ENCODE peak calls at places on chromosomes 7 and 10, in four cellular contexts. B is fibroblast of lung, E is right atrium auricular region, R is MM.1S. M is an unnamed sample. For H3K4me1, the result is how much of the 10 kb centered on the place peaks cover.

GRCh38 chr10:115981056-115981455 is 291.9 kb downstream of the GFRA1 start:
- DNase-seq in E (no peak), B (no peak), R (no peak), M (no peak)

GRCh38 chr7:43166686-43167085 is 54.2 kb downstream of the HECW1 start:
- DNase-seq in E (no peak), B (no peak), R (no peak), M (no peak)

GRCh38 chr7:134939136-134939535 is 47.2 kb upstream of the AGBL3 start:
- DNase-seq in B (no peak), E (no peak), R (no peak), M (no peak)

GRCh38 chr7:17680026-17680425 is 260.3 kb downstream of the SNX13 start:
- DNase-seq in R (no peak), B (peak), E (peak), M (peak)

GRCh38 chr10:63120554-63120953 is 12.6 kb upstream of the NRBF2 start:
- DNase-seq in E (peak), R (no peak), B (peak), M (peak)

GRCh38 chr7:151210087-151210854 is at the start of gene H2BK1:
- DNase-seq in B (no peak), R (no peak), E (no peak), M (no peak)

GRCh38 chr7:132394283-132395003 is 181.8 kb downstream of the PLXNA4 start:
- DNase-seq in E (no peak), B (no peak), R (peak), M (no peak)

GRCh38 chr7:102993532-102994029 is 80.8 kb downstream of the LRRC17 start:
- DNase-seq in E (no peak), R (no peak), B (peak), M (no peak)

GRCh38 chr7:148110097-148110868 is 480.3 kb upstream of the C7orf33 start:
- DNase-seq in B (no peak), R (no peak), E (no peak), M (no peak)

GRCh38 chr7:30635798-30636197 is 41.1 kb downstream of the GARS1 start:
- DNase-seq in B (no peak), E (no peak), R (no peak), M (no peak)

GRCh38 chr7:73715648-73716317 is 3.7 kb downstream of the STX1A start:
- DNase-seq in E (no peak), R (no peak), B (peak), M (peak)
- H3K27ac ChIP-seq in E (no peak), R (no peak), B (peak), M (peak)

GRCh38 chr10:1345368-1345767 is 289.2 kb downstream of the WDR37 start:
- DNase-seq in B (no peak), R (no peak), E (no peak), M (no peak)

GRCh38 chr10:1346201-1346600 is 290.0 kb downstream of the WDR37 start:
- DNase-seq in B (no peak), R (no peak), E (no peak), M (no peak)

GRCh38 chr10:1347525-1347924 is 291.3 kb downstream of the WDR37 start:
- DNase-seq in B (no peak), E (no peak), R (no peak), M (no peak)

GRCh38 chr10:1344846-1345245 is 288.7 kb downstream of the WDR37 start:
- DNase-seq in R (no peak), B (no peak), E (no peak), M (no peak)

GRCh38 chr10:1344408-1344807 is 288.2 kb downstream of the WDR37 start:
- DNase-seq in R (no peak), E (no peak), B (no peak), M (no peak)
- H3K4me1 ChIP-seq in R (under half), E (under half), B (under half), M (under half)

GRCh38 chr7:35430547-35431153 is 176.8 kb upstream of the TBX20 start:
- DNase-seq in R (no peak), B (no peak), E (no peak), M (no peak)
- TF ChIP-seq CTCF in R (peak), B (no peak), E (no peak), M (peak)

GRCh38 chr10:66931949-66932343 is 6.1 kb downstream of the LRRTM3 start:
- DNase-seq in R (no peak), B (no peak), E (no peak), M (no peak)
- H3K27ac ChIP-seq in R (no peak), B (no peak), E (no peak), M (no peak)

GRCh38 chr10:114629083-114629823 is 28.8 kb downstream of the ABLIM1 start:
- DNase-seq in B (no peak), E (no peak), R (no peak), M (no peak)
- H3K4me1 ChIP-seq in B (under half), E (under half), R (under half), M (under half)

DNA sequence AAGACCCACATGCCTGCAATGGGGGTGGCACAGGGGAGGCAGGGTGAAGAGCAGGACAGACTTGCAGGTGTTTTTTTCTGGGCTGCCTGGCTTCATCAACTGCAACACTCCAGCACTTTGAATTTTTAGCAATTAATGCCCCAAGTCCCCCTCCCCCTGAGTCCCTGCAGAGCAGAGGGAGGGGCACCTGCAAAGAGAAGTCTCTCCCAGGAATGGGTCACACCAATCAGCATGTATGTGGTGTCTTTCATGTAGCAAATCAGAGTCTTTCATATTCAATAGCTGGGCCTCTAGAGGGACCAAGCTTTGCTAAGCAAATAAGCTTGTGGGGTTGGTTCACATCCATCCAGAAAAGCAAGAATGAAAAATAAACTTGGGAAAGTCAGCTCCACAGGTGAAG is 90.8 kb downstream of the PARP12 start:
- DNase-seq in E (no peak), R (no peak), B (no peak), M (no peak)
- TF ChIP-seq CTCF in E (no peak), R (no peak), B (no peak), M (no peak)